ENCODE peak calls at places on chromosomes 1 and 21, in four cellular contexts. V is GM23338, A is upper lobe of right lung, X is cardiac fibroblast. R is an unnamed sample.

GRCh38 chr21:44078411-44078981 is 28.7 kb upstream of the PWP2 start:
- DNase-seq in V (peak), A (no peak), X (no peak), R (no peak)

GRCh38 chr1:227728059-227728891 is 6.8 kb downstream of the JMJD4 start:
- DNase-seq in A (peak), X (peak), V (peak), R (peak)

GRCh38 chr1:22509815-22510214 is 53.5 kb upstream of the EPHA8 start:
- DNase-seq in A (no peak), X (no peak), V (no peak), R (no peak)

GRCh38 chr21:15943009-15943666 is 213.4 kb downstream of the USP25 start:
- DNase-seq in X (peak), V (no peak), A (no peak), R (no peak)

GRCh38 chr1:151145158-151146071 is 1.0 kb downstream of the SEMA6C start:
- DNase-seq in X (peak), V (peak), A (peak), R (peak)

GRCh38 chr1:247540536-247540935 is 4.3 kb upstream of the OR2C3 start:
- DNase-seq in X (no peak), A (no peak), V (no peak), R (no peak)

GRCh38 chr1:3763351-3764125 is 9.0 kb upstream of the SMIM1 start:
- DNase-seq in V (no peak), X (no peak), A (no peak), R (no peak)

GRCh38 chr1:161095230-161095629 is 2.9 kb upstream of the KLHDC9 start:
- DNase-seq in V (no peak), X (no peak), A (no peak), R (no peak)

GRCh38 chr1:201103666-201104065 is 8.6 kb downstream of the CACNA1S start:
- DNase-seq in V (no peak), A (no peak), X (no peak), R (no peak)

GRCh38 chr1:66022904-66023620 is 230.4 kb downstream of the PDE4B start:
- DNase-seq in A (no peak), X (peak), V (peak), R (no peak)

GRCh38 chr1:7784492-7785071 is 491 bp downstream of the PER3 start:
- DNase-seq in X (no peak), A (no peak), V (peak), R (peak)

GRCh38 chr1:192604979-192605620 is 29.5 kb downstream of the RGS1 start:
- DNase-seq in X (peak), A (no peak), V (no peak), R (no peak)

GRCh38 chr1:39907532-39908453 is 6.1 kb upstream of the MYCL start:
- DNase-seq in A (no peak), X (no peak), V (no peak), R (no peak)

GRCh38 chr1:110298991-110299390 is 40.2 kb upstream of the RBM15 start:
- DNase-seq in X (no peak), A (no peak), V (no peak), R (no peak)

GRCh38 chr21:17785403-17785788 is 33.8 kb downstream of the C21orf91 start:
- DNase-seq in V (no peak), X (no peak), A (no peak), R (no peak)

GRCh38 chr1:211783266-211783665 is 47.3 kb downstream of the LPGAT1 start:
- DNase-seq in V (no peak), X (no peak), A (no peak), R (no peak)

GRCh38 chr1:12053752-12054548 is 9.2 kb upstream of the TNFRSF8 start:
- DNase-seq in X (no peak), A (no peak), V (no peak), R (peak)

GRCh38 chr1:200258447-200259375 is 151.1 kb downstream of the ZNF281 start:
- DNase-seq in A (no peak), X (peak), V (peak), R (no peak)

GRCh38 chr1:62676606-62677356 is 11.4 kb downstream of the DOCK7 start:
- DNase-seq in V (peak), A (no peak), X (peak), R (no peak)

GRCh38 chr1:116019653-116020253 is 43.4 kb downstream of the SLC22A15 start:
- DNase-seq in A (no peak), V (no peak), X (no peak), R (no peak)

GRCh38 chr1:174710868-174711845 is 263.4 kb downstream of the GPR52 start:
- DNase-seq in A (no peak), V (no peak), X (no peak), R (no peak)

GRCh38 chr1:156177918-156178654 is 15.8 kb upstream of the SLC25A44 start:
- DNase-seq in A (peak), V (no peak), X (no peak), R (no peak)

GRCh38 chr1:67166196-67166595 is at the start of gene IL23R:
- DNase-seq in A (no peak), X (no peak), V (no peak), R (no peak)

GRCh38 chr1:11041048-11041447 is 6.0 kb downstream of the MASP2 start:
- DNase-seq in A (no peak), X (no peak), V (no peak), R (no peak)

GRCh38 chr21:25298512-25299491 is 308.5 kb downstream of the MRPL39 start:
- DNase-seq in A (no peak), X (peak), V (no peak), R (no peak)

GRCh38 chr1:233061265-233061664 is 110.9 kb downstream of the NTPCR start:
- DNase-seq in A (no peak), V (no peak), X (no peak), R (no peak)

GRCh38 chr1:25503551-25504426 is 39.6 kb upstream of the LDLRAP1 start:
- DNase-seq in A (peak), X (peak), V (peak), R (peak)

GRCh38 chr1:10835423-10836421 is 39.3 kb upstream of the CASZ1 start:
- DNase-seq in V (peak), A (peak), X (peak), R (peak)

GRCh38 chr1:153001382-153001781 is at the start of gene SPRR3:
- DNase-seq in V (no peak), X (no peak), A (no peak), R (no peak)

GRCh38 chr1:31549807-31550620 is 26.3 kb upstream of the TINAGL1 start:
- DNase-seq in X (peak), V (no peak), A (no peak), R (no peak)

DNA sequence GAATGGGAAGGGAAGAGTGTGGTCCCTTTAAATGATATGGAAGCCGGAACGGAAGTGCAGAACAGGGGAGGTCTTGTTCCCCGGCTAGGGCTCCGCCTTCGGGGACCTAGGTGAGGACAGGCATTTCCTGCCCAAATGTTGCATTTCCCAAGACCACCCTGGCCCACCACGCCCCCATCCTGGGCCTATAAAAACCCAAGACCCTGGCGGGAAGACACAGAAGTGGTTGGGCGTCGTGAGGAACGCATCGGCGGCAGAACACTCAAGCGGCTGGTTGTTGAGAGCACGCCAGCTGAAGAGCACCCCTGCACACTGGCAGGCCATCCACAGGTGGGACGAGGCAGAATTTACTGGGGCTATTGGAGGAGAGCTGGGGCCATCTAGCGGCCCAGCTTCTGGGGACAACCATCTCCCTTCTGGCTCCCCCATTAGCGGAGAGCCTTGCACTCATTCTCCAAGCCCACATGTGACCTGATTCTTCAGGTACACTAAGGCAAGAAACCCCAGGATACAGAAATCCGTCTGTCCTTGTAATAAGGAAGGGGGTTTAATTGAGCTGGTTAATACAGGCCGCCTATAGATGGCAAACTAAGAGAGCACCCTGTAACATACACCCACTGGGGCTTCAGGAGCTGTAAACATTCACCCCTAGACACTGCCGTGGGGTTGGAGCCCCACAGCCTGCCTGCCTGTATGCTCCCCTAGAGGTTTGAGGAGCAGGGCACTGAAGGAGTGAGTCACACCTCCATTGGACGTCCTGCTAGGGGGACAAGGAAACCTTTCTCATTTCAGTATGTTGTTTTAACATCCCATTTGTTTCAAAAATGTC is 1327.9 kb downstream of the BRINP3 start:
- DNase-seq in V (peak), X (no peak), A (peak), R (peak)
- TF ChIP-seq CTCF in V (peak), X (no peak), A (no peak), R (no peak)

DNA sequence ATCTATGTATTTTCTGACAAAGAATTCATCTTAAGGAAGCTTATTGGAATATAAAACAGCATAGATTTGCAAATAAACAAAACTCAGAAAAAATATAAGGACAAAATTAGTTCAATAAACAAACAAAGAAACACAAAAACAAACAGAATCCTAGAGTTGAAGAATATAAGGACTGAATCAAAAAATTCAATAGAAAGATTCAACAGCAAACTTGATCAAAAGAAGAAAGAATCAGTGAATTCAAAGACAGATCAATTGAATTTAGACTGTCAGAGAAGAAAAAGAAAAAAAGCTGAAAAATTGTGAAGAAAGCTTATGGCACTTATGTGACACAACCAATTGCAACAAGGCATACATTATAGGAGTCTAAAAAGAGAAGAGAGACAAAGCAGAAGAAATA is 770.0 kb upstream of the RGS18 start:
- DNase-seq in X (no peak), V (no peak), A (no peak), R (no peak)
- TF ChIP-seq CTCF in X (no peak), V (no peak), A (no peak), R (no peak)

DNA sequence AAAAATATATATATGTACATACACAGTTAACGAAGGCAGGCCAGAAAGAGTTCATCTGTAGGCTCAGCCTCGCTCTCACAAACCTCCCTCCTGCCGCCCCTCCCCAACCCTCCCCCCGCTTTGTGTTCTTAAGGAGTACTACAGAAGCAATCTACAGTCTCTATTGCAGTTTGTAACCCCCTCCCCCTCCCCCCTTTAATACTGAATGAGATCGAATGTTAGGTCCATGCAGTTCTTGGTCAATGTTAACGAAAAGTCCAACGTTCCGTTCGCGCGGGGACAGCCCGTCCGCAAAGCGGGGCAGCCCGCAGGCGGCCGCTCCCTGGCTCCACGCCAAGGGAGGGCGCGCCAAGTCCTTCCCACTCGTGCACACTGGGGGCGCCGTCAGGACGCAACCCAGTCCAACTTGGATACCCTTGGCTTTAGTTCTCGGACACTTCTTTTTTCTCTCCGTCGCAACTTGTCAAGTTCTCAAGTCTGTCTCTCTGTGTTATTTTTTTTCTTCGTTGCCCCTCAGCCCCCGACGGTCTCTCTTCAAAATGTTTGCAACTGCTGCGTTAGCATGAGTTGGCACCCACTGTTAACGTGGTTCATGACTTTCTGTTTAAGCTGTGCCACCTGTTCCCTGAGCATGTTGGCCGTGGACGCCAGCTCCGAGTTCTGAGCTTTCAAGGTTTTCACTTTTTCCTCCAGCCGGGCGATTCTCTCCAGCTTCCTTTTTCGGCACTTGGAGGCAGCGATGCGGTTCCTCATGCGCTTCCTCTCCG is 2.1 kb downstream of the JUN start:
- DNase-seq in V (peak), A (peak), X (peak), R (peak)
- TF ChIP-seq CTCF in V (peak), A (peak), X (peak), R (peak)

GRCh38 chr1:209625791-209626285 is 26.4 kb downstream of the LAMB3 start:
- DNase-seq in X (no peak), A (no peak), V (no peak), R (no peak)

GRCh38 chr1:209628618-209629299 is 23.5 kb downstream of the LAMB3 start:
- DNase-seq in A (no peak), X (no peak), V (no peak), R (no peak)

GRCh38 chr1:209626633-209627348 is 25.4 kb downstream of the LAMB3 start:
- DNase-seq in X (no peak), V (no peak), A (no peak), R (no peak)

GRCh38 chr1:209629621-209630382 is 22.4 kb downstream of the LAMB3 start:
- DNase-seq in V (no peak), X (no peak), A (no peak), R (no peak)

GRCh38 chr1:209627349-209628196 is 24.7 kb downstream of the LAMB3 start:
- DNase-seq in X (peak), V (peak), A (peak), R (peak)
- TF ChIP-seq CTCF in X (peak), V (peak), A (peak), R (peak)

DNA sequence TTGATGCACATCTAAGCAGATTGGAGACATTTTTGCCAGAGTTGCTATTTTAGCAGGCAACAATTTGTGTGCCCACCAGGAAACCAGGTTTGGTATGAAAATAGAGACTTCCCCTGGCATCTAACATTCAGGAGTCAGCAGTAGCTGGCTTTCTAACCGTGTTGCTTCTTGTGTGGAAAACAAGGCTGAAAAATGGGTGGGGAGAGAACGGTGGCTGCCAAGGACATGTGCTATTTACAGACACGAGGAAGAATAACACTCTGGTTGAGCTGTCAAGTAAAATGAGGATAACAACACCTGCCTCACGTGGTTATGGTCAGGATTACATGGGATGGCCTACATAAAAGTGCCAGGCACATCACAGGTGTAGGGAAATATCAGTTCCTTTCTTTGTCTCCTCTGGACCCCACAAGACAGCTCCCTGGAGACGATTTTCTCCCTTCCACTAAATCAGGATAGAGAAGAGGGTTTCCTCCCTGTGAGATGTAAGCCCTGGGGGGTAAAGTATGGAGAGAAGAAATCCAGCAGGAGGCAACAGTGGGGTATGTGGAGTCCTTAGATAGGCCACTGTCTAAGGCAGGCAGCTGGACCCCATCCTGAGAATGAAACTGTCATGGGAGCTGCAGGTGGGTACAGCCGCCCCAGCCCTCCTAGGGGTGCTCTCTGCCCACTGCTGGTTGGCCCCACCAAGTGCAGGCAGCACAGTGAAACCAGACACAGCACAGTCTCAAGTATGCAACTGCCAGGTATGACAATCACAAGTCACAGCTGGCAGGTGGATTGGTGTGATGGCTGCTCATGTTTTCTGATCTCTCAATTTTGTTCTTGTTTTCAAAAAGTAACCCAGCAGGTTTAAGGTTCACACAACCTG is 80.3 kb downstream of the TENT5C start:
- DNase-seq in X (no peak), A (no peak), V (no peak), R (no peak)
- TF ChIP-seq CTCF in X (no peak), A (no peak), V (no peak), R (no peak)

GRCh38 chr1:52913537-52913936 is 8.0 kb downstream of the ECHDC2 start:
- DNase-seq in A (no peak), X (no peak), V (peak), R (peak)
- TF ChIP-seq CTCF in A (no peak), X (no peak), V (peak), R (no peak)

R was measured in glutamatergic neuron.